ENCODE peak calls at places on chromosomes 1 and 21, in five cellular contexts. G is GM06990, L is suprapubic skin, K is IMR-90, O is foreskin fibroblast. R is an unnamed sample.

GRCh38 chr21:29228306-29228705 is 70.4 kb upstream of the BACH1 start:
- DNase-seq in O (no peak), K (no peak), L (no peak), G (no peak), R (no peak)

GRCh38 chr1:181139631-181140051 is 51.1 kb downstream of the IER5 start:
- DNase-seq in G (no peak), O (peak; percentile 78), L (no peak), K (peak; percentile 73), R (peak; percentile 83)

GRCh38 chr1:173436831-173437428 is 40.2 kb upstream of the PRDX6 start:
- DNase-seq in G (no peak), K (no peak), O (no peak), L (no peak), R (no peak)

GRCh38 chr1:197811769-197812168 is 36.5 kb upstream of the DENND1B start:
- DNase-seq in L (no peak), K (peak; percentile 28), O (no peak), G (no peak), R (peak; percentile 16)

GRCh38 chr1:231028676-231029075 is 11.4 kb downstream of the FAM89A start:
- DNase-seq in G (no peak), O (no peak), K (no peak), L (no peak), R (no peak)

GRCh38 chr1:237482777-237483176 is 407.9 kb downstream of the ZP4 start:
- DNase-seq in G (no peak), K (no peak), L (no peak), O (no peak), R (no peak)

GRCh38 chr1:174160109-174160473 is 771 bp downstream of the RABGAP1L start:
- DNase-seq in L (peak; percentile 81), K (peak; percentile 39), O (peak; percentile 39), G (no peak), R (peak; percentile 35)

GRCh38 chr1:40755052-40755451 is 28.5 kb upstream of the KCNQ4 start:
- DNase-seq in G (no peak), K (no peak), O (peak; percentile 41), L (no peak), R (peak; percentile 55)

GRCh38 chr1:64495878-64496277 is 25.9 kb downstream of the CACHD1 start:
- DNase-seq in O (no peak), G (no peak), L (no peak), K (no peak), R (no peak)

GRCh38 chr1:13535227-13535626 is 21.4 kb upstream of the LRRC38 start:
- DNase-seq in G (no peak), L (no peak), O (no peak), K (no peak), R (no peak)

GRCh38 chr1:109927356-109927755 is 16.7 kb downstream of the CSF1 start:
- DNase-seq in L (no peak), O (no peak), K (no peak), G (no peak), R (no peak)

GRCh38 chr1:9929431-9930385 is 13.5 kb downstream of the LZIC start:
- DNase-seq in G (no peak), K (no peak), L (no peak), O (no peak), R (no peak)

GRCh38 chr1:6002714-6003501 is 10.7 kb upstream of the NPHP4 start:
- DNase-seq in L (peak; percentile 72), O (no peak), K (no peak), G (no peak), R (no peak)

GRCh38 chr1:43358121-43358745 is 548 bp upstream of the CDC20 start:
- DNase-seq in L (no peak), K (peak; percentile 37), O (no peak), G (peak; percentile 19), R (peak; percentile 61)

GRCh38 chr1:183385746-183386145 is 32.4 kb downstream of the NMNAT2 start:
- DNase-seq in K (no peak), O (no peak), G (no peak), L (no peak), R (peak; percentile 47)

GRCh38 chr1:53521900-53522552 is 62.8 kb downstream of the DMRTB1 start:
- DNase-seq in O (no peak), G (no peak), K (no peak), L (no peak), R (peak; percentile 11)

GRCh38 chr21:29145354-29145782 is 14.9 kb downstream of the MAP3K7CL start:
- DNase-seq in O (peak; percentile 87), L (no peak), K (peak; percentile 95), G (no peak), R (peak; percentile 95)

GRCh38 chr1:44327679-44328491 is 27.2 kb downstream of the ERI3 start:
- DNase-seq in G (no peak), O (peak; percentile 100), K (peak; percentile 100), L (peak; percentile 94), R (peak; percentile 100)

GRCh38 chr1:182589931-182590330 is 875 bp upstream of the RNASEL start:
- DNase-seq in K (no peak), G (no peak), O (no peak), L (no peak), R (no peak)

GRCh38 chr1:151978910-151979309 is 14.7 kb downstream of the S100A10 start:
- DNase-seq in L (no peak), G (no peak), K (no peak), O (no peak), R (no peak)

GRCh38 chr1:29502901-29503300 is 266.6 kb downstream of the PTPRU start:
- DNase-seq in L (peak; percentile 67), O (no peak), K (no peak), G (no peak), R (no peak)

DNA sequence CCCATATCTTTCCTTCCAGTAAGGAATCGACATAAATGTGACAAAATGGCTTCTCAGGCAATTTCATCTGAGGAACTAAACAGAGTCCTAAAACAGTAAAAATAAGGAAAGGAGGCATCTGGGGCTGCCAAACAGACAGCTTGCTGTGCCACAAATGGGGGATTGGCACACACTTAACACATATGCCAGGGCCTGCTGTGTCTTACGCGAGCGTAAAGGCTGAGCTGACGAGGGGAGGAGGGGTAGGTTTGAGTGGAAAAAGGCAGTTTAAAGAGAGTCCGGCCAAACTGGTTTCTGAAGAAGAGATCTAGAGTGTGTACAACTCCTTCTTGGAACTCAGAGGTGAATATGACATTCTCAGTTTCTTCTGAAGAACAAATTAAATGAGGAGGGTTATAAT is 244.1 kb upstream of the MAP1LC3C start:
- DNase-seq in G (no peak), K (no peak), O (no peak), L (no peak), R (no peak)
- H3K4me3 ChIP-seq in G (no peak overlapping the region), K (no peak overlapping the region), O (no peak overlapping the region), L (no peak overlapping the region), R (no peak overlapping the region)

GRCh38 chr1:15965228-15965767 is 10.6 kb downstream of the ZBTB17 start:
- DNase-seq in O (peak; percentile 70), L (peak; percentile 79), G (no peak), K (peak; percentile 79), R (no peak)
- H3K4me3 ChIP-seq in O (no peak overlapping the region), L (no peak overlapping the region), G (peak overlapping the region; percentile 51), K (no peak overlapping the region), R (no peak overlapping the region)

GRCh38 chr1:121587230-121587569 is 402.4 kb downstream of the SRGAP2C start:
- DNase-seq in O (no peak), L (no peak), G (no peak), K (no peak), R (no peak)
- H3K4me3 ChIP-seq in O (no peak overlapping the region), L (no peak overlapping the region), G (no peak overlapping the region), K (no peak overlapping the region), R (no peak overlapping the region)

DNA sequence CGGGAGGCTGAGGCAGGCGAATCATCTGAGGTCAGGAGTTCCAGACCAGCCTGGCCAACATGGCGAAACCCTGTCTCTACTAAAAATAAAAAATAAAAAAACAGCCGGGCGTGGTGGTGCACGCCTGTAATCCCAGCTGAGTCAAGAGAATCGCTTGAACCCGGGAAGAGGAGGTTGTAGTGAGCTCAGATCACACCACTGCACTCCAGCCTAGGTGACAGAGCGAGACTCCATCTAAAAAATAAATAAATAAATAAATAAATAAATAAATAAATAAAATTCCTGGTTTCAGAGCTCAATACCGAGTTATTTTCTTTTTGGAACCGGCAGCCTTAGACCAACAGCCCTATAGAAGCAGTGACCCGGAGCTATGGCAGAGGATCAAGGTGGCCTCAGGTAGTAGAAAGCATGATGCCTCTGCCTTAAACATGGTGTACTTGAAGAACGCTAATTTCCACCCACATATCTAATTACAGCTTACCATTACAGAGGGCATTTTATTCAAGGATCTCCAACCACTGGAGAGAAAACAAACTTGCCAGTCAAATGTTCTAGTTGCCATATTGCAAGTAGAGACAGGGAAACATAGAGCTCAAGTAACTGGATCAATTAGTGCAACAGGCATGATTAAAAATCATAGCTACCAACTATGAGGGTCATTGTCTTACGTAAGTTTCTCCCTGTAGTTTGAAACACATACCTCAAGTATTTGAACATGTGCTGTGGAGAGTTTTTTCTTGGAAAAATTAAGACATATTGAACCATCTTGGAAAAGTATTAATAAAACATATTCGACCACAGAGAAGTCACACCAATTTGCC is 2.0 kb upstream of the ENAH start:
- DNase-seq in L (no peak), O (no peak), G (no peak), K (no peak), R (no peak)
- H3K4me3 ChIP-seq in L (no peak overlapping the region), O (no peak overlapping the region), G (no peak overlapping the region), K (no peak overlapping the region), R (no peak overlapping the region)

GRCh38 chr1:21865943-21866628 is 54.0 kb downstream of the LDLRAD2 start:
- DNase-seq in G (peak; percentile 82), L (no peak), K (no peak), O (no peak), R (no peak)
- H3K4me3 ChIP-seq in G (no peak overlapping the region), L (no peak overlapping the region), K (no peak overlapping the region), O (no peak overlapping the region), R (no peak overlapping the region)

DNA sequence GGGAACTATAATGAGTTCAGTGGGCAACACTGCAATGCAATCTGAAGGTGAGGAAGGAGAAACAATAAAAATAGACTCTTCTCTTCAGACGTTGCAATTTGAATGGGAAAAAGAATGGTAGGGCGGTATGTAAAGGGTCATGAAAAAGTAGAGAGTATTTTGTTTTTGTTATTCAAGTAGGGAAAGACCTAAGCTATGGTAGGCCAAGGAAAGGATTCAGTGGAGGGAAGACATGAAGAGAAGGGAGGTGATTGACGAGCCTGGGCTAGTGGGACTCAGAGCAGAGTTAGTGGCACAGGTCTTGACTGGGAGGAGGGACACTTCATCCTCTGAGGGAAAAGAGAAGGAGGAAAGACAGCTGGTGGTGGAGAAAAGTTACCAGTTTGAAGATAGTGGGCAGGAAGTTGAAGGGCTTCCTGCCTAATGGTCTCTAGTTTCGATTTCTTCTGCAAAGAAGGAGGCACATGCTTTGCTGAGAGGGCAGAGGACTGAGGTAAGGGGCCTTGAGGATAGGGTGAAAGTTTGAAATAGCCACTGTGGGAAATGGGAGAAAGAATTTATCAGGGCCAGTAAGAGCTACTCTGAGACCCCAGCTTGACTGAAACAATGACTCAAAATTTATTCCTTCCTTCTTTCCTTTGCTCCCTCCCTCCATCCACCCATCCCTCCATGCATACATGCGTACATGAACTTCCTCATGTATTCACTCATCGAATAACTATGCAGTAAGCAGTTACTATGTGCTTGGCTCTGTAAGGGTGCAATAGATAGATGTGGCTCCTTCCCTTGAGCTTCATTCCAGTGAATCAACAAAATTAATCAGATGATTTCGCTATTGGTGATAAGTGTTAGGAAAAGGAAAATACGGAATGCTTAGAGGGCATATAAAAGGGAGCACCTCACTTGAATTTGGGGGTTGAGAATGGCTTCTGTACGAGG is 4.2 kb downstream of the CD48 start:
- DNase-seq in K (no peak), G (peak; percentile 45), O (no peak), L (no peak), R (no peak)
- H3K4me3 ChIP-seq in K (no peak overlapping the region), G (peak overlapping the region; percentile 98), O (no peak overlapping the region), L (no peak overlapping the region), R (no peak overlapping the region)